ENCODE peak calls at places on chromosome 13, in nine cellular contexts. C is upper lobe of left lung, S is GM23338, B is HCT116, M is sigmoid colon, H is GM12878, E is HepG2, R is GM12892, V is K562. J is an unnamed sample.

GRCh38 chr13:26721251-26721939 is 39.2 kb downstream of the GPR12 start:
- DNase-seq in C (peak), S (no peak), B (no peak), M (no peak), H (no peak), E (no peak), R (no peak), V (no peak), J (no peak)

GRCh38 chr13:33236021-33236420 is 49.5 kb downstream of the STARD13 start:
- DNase-seq in C (no peak), S (no peak), B (no peak), M (no peak), H (no peak), E (no peak), R (no peak), V (no peak), J (no peak)

GRCh38 chr13:29935309-29935981 is 85.0 kb upstream of the UBL3 start:
- DNase-seq in C (peak), S (no peak), B (no peak), M (no peak), H (peak), E (no peak), R (peak), V (no peak), J (no peak)

GRCh38 chr13:69585656-69586055 is 522.0 kb upstream of the ATXN8OS start:
- DNase-seq in C (no peak), S (peak), B (no peak), M (no peak), H (no peak), E (no peak), R (no peak), V (no peak), J (no peak)

GRCh38 chr13:48533986-48534600 is 1.2 kb upstream of the RCBTB2 start:
- DNase-seq in C (no peak), S (no peak), B (no peak), M (no peak), H (no peak), E (no peak), R (no peak), V (peak), J (no peak)

GRCh38 chr13:32840840-32841713 is 175.1 kb upstream of the KL start:
- DNase-seq in C (no peak), S (no peak), B (no peak), M (no peak), H (peak), E (no peak), R (peak), V (no peak), J (no peak)

GRCh38 chr13:29993196-29993595 is 142.8 kb upstream of the UBL3 start:
- DNase-seq in C (no peak), S (peak), B (no peak), M (no peak), H (no peak), E (no peak), R (no peak), V (no peak), J (no peak)

GRCh38 chr13:27960362-27961226 is 8.5 kb downstream of the CDX2 start:
- DNase-seq in C (peak), S (peak), B (no peak), M (no peak), H (no peak), E (peak), R (no peak), V (peak), J (no peak)

GRCh38 chr13:37956536-37956935 is 87.0 kb upstream of the TRPC4 start:
- DNase-seq in C (no peak), S (no peak), B (no peak), M (no peak), H (no peak), E (no peak), R (no peak), V (no peak), J (no peak)

GRCh38 chr13:111263566-111263965 is 56.9 kb upstream of the TEX29 start:
- DNase-seq in C (no peak), S (no peak), B (no peak), M (no peak), H (no peak), E (no peak), R (no peak), V (no peak), J (no peak)

GRCh38 chr13:98267080-98267912 is 90.2 kb upstream of the RNF113B start:
- DNase-seq in C (no peak), S (no peak), B (no peak), M (no peak), H (peak), E (peak), R (no peak), V (no peak), J (no peak)

GRCh38 chr13:93603043-93603442 is 376.4 kb downstream of the GPC6 start:
- DNase-seq in C (no peak), S (peak), B (no peak), M (no peak), H (no peak), E (no peak), R (no peak), V (no peak), J (no peak)

GRCh38 chr13:42107006-42107405 is 58.6 kb downstream of the DGKH start:
- DNase-seq in C (no peak), S (no peak), B (no peak), M (no peak), H (no peak), E (no peak), R (no peak), V (no peak), J (no peak)

GRCh38 chr13:95296326-95296939 is 4.8 kb downstream of the ABCC4 start:
- DNase-seq in C (peak), S (peak), B (peak), M (no peak), H (no peak), E (peak), R (no peak), V (no peak), J (no peak)

GRCh38 chr13:82330499-82330898 is 1551.8 kb downstream of the SLITRK1 start:
- DNase-seq in C (no peak), S (peak), B (no peak), M (no peak), H (no peak), E (peak), R (no peak), V (peak), J (no peak)

GRCh38 chr13:39779337-39780270 is 124.1 kb downstream of the COG6 start:
- DNase-seq in C (no peak), S (no peak), B (no peak), M (no peak), H (no peak), E (no peak), R (no peak), V (no peak), J (no peak)

GRCh38 chr13:20559659-20560356 is 7.1 kb upstream of the IFT88 start:
- DNase-seq in C (no peak), S (no peak), B (no peak), M (no peak), H (no peak), E (no peak), R (no peak), V (no peak), J (no peak)

GRCh38 chr13:79306650-79307049 is 99.4 kb downstream of the RBM26 start:
- DNase-seq in C (no peak), S (no peak), B (no peak), M (no peak), H (no peak), E (no peak), R (no peak), V (no peak), J (no peak)

GRCh38 chr13:70173236-70173959 is 65.1 kb upstream of the KLHL1 start:
- DNase-seq in C (no peak), S (peak), B (no peak), M (no peak), H (no peak), E (no peak), R (no peak), V (no peak), J (no peak)

GRCh38 chr13:85411608-85412007 is 387.6 kb downstream of the SLITRK6 start:
- DNase-seq in C (no peak), S (no peak), B (no peak), M (no peak), H (no peak), E (no peak), R (no peak), V (no peak), J (no peak)

GRCh38 chr13:99932912-99933311 is 38.7 kb downstream of the ZIC5 start:
- DNase-seq in C (no peak), S (no peak), B (no peak), M (no peak), H (no peak), E (no peak), R (no peak), V (no peak), J (no peak)

GRCh38 chr13:50844181-50844875 is 836 bp upstream of the DLEU7 start:
- DNase-seq in C (no peak), S (no peak), B (no peak), M (no peak), H (no peak), E (no peak), R (no peak), V (no peak), J (no peak)
- TF ChIP-seq POLR2AphosphoS5 in C (no peak), S (no peak), B (no peak), M (no peak), H (no peak), E (no peak), R (no peak), V (no peak), J (no peak)

DNA sequence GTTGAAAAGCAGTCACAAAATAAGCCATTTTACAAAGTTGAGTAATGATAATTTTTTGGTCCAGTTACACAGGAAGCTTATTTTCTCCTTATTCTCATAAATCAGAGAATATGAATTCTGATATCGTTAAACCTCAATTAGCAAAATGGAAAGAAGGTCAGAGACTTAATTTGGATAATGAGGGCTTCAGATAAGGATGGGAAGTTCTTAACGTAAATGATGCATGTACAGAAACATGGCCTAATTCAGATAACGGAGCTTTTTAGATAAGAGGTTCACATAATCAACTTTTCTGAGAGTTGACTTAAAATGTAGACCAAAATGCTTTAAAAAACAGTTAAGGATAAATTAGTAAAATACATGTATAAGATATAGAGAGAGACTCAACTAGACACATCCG is 746.3 kb upstream of the SLC10A2 start:
- DNase-seq in C (no peak), S (no peak), B (no peak), M (no peak), H (no peak), E (no peak), R (no peak), V (no peak), J (no peak)
- TF ChIP-seq POLR2AphosphoS5 in C (no peak), S (no peak), B (no peak), M (no peak), H (no peak), E (no peak), R (no peak), V (no peak), J (no peak)

GRCh38 chr13:77000475-77000874 is 8.6 kb downstream of the CLN5 start:
- DNase-seq in C (no peak), S (no peak), B (no peak), M (no peak), H (no peak), E (no peak), R (no peak), V (no peak), J (no peak)
- TF ChIP-seq POLR2AphosphoS5 in C (no peak), S (no peak), B (no peak), M (no peak), H (no peak), E (no peak), R (no peak), V (no peak), J (no peak)

GRCh38 chr13:113122571-113123225 is at the start of gene F10:
- DNase-seq in C (peak), S (peak), B (peak), M (no peak), H (no peak), E (peak), R (no peak), V (peak), J (no peak)
- TF ChIP-seq POLR2AphosphoS5 in C (no peak), S (no peak), B (peak), M (peak), H (no peak), E (peak), R (no peak), V (no peak), J (no peak)

DNA sequence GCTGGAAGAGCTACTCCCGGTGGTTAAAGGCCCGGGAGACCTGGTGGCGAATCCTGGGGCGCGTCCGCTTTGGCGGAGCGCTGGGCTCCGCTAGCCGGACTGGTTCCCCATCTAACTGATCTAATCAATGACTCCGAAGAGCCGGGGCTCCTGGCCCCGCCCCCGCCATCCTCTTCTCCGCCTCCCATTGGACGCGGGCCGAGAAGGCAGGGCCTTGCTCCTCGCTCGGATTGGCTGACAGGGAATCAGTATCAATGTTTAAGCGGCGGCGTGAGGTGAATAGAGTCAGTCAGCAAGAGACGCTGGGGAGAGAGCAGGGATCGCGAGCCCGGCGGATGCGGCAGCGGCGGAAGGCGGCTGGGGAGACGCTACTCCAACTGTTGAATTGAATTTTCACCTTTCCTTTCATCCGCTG is 1.7 kb upstream of the PCDH17 start:
- DNase-seq in C (peak), S (peak), B (no peak), M (peak), H (no peak), E (no peak), R (no peak), V (no peak), J (no peak)
- TF ChIP-seq POLR2AphosphoS5 in C (peak), S (peak), B (no peak), M (peak), H (no peak), E (no peak), R (no peak), V (no peak), J (no peak)